ENCODE peak calls at places on chromosomes 2 and 18, in seven cellular contexts. B, O, X, E, D, Z and V are unnamed samples.

GRCh38 chr2:233981574-233982420 is 64.6 kb downstream of the TRPM8 start:
- DNase-seq in O (no peak), E (no peak), D (no peak), X (no peak), B (no peak), Z (no peak), V (no peak)

GRCh38 chr18:78757014-78757413 is 222.6 kb upstream of the SALL3 start:
- DNase-seq in O (no peak), X (no peak), E (no peak), B (peak), D (no peak), Z (no peak), V (no peak)

GRCh38 chr2:27251786-27252185 is 11.1 kb downstream of the SLC30A3 start:
- DNase-seq in D (no peak), Z (no peak), O (no peak), B (no peak), X (no peak), E (no peak), V (no peak)

GRCh38 chr2:159617080-159617479 is 732 bp upstream of the BAZ2B start:
- DNase-seq in O (no peak), X (no peak), B (no peak), D (no peak), Z (no peak), E (peak), V (no peak)

GRCh38 chr2:237859082-237859433 is 365 bp upstream of the RAMP1 start:
- DNase-seq in Z (no peak), B (peak), D (no peak), X (no peak), E (no peak), O (no peak), V (no peak)

GRCh38 chr2:188975497-188976102 is 1.4 kb downstream of the COL3A1 start:
- DNase-seq in E (no peak), X (peak), D (no peak), Z (no peak), O (peak), B (no peak), V (no peak)

GRCh38 chr2:204550738-204551137 is 5.5 kb downstream of the PARD3B start:
- DNase-seq in B (no peak), O (peak), D (no peak), Z (no peak), E (no peak), X (peak), V (no peak)

GRCh38 chr18:67621025-67621713 is 104.6 kb upstream of the DSEL start:
- DNase-seq in D (no peak), O (no peak), X (no peak), E (no peak), B (no peak), Z (no peak), V (no peak)

GRCh38 chr2:68466361-68466777 is 725 bp downstream of the FBXO48 start:
- DNase-seq in Z (peak), E (no peak), B (no peak), O (peak), D (no peak), X (peak), V (no peak)

GRCh38 chr2:85459771-85460170 is 41.3 kb downstream of the SH2D6 start:
- DNase-seq in D (no peak), Z (no peak), E (no peak), O (no peak), X (no peak), B (no peak), V (no peak)

GRCh38 chr2:104812281-104812680 is 41.6 kb upstream of the POU3F3 start:
- DNase-seq in B (no peak), O (peak), Z (no peak), X (no peak), D (no peak), E (no peak), V (no peak)

GRCh38 chr2:88024509-88024908 is 8.2 kb upstream of the RNU2-63P start:
- DNase-seq in E (no peak), Z (no peak), X (no peak), O (no peak), D (no peak), B (peak), V (no peak)

GRCh38 chr18:1018211-1018651 is 113.6 kb downstream of the ADCYAP1 start:
- DNase-seq in Z (no peak), X (peak), E (peak), D (no peak), O (peak), B (no peak), V (peak)

GRCh38 chr2:169344736-169345506 is 17.4 kb downstream of the LRP2 start:
- DNase-seq in Z (no peak), E (peak), X (no peak), B (no peak), D (no peak), O (no peak), V (no peak)

GRCh38 chr2:54041135-54041534 is 70.3 kb upstream of the PSME4 start:
- DNase-seq in Z (peak), B (no peak), D (no peak), X (no peak), O (peak), E (no peak), V (no peak)

GRCh38 chr2:33236457-33236856 is 240.0 kb upstream of the RASGRP3 start:
- DNase-seq in E (no peak), B (no peak), Z (no peak), O (peak), D (no peak), X (peak), V (no peak)

GRCh38 chr18:56314396-56314795 is 324.0 kb downstream of the TXNL1 start:
- DNase-seq in O (peak), Z (no peak), E (no peak), D (no peak), B (no peak), X (no peak), V (no peak)

GRCh38 chr2:68375522-68376040 is 10.5 kb downstream of the PLEK start:
- DNase-seq in O (no peak), Z (no peak), B (no peak), E (no peak), X (no peak), D (no peak), V (no peak)

GRCh38 chr2:178807227-178808008 is at the start of gene TTN:
- DNase-seq in Z (no peak), X (no peak), O (no peak), B (no peak), D (no peak), E (no peak), V (no peak)

GRCh38 chr2:26675651-26676255 is 16.8 kb upstream of the KCNK3 start:
- DNase-seq in X (no peak), O (no peak), D (no peak), Z (no peak), E (no peak), B (peak), V (no peak)